ENCODE peak calls at places on chromosomes 7 and 10, in seven cellular contexts. K is brain microvascular endothelial cell, Z is AG04449, T is fibroblast of lung, B is endodermal cell, I is HL-60, C is type B pancreatic cell. M is an unnamed sample.

GRCh38 chr7:16416289-16417282 is 4.8 kb downstream of the CRPPA start:
- DNase-seq in K (peak), Z (no peak), T (peak), B (no peak), I (no peak), C (no peak), M (no peak)

GRCh38 chr7:319267-319661 is 29.3 kb downstream of the FOXL3 start:
- DNase-seq in K (no peak), Z (no peak), T (no peak), B (no peak), I (no peak), C (no peak), M (no peak)

GRCh38 chr7:4760952-4761351 is 14.5 kb upstream of the AP5Z1 start:
- DNase-seq in K (no peak), Z (no peak), T (no peak), B (no peak), I (no peak), C (no peak), M (no peak)

GRCh38 chr7:64733550-64734240 is 60.5 kb upstream of the ZNF138 start:
- DNase-seq in K (no peak), Z (no peak), T (no peak), B (no peak), I (no peak), C (no peak), M (no peak)

GRCh38 chr7:1256621-1257020 is 23.9 kb downstream of the UNCX start:
- DNase-seq in K (no peak), Z (no peak), T (no peak), B (no peak), I (no peak), C (no peak), M (no peak)

GRCh38 chr10:134743-135600 is at the start of gene ZMYND11:
- DNase-seq in K (peak), Z (no peak), T (peak), B (peak), I (no peak), C (peak), M (peak)

GRCh38 chr7:33744293-33744692 is 161.0 kb upstream of the BMPER start:
- DNase-seq in K (no peak), Z (no peak), T (no peak), B (no peak), I (no peak), C (no peak), M (no peak)

GRCh38 chr10:125684583-125684982 is 1.6 kb upstream of the TEX36 start:
- DNase-seq in K (no peak), Z (no peak), T (no peak), B (no peak), I (peak), C (no peak), M (no peak)

GRCh38 chr10:128103229-128103714 is 23.0 kb downstream of the MKI67 start:
- DNase-seq in K (no peak), Z (no peak), T (no peak), B (no peak), I (no peak), C (no peak), M (peak)

GRCh38 chr10:32943854-32944661 is 14.0 kb downstream of the ITGB1 start:
- DNase-seq in K (no peak), Z (no peak), T (peak), B (peak), I (no peak), C (no peak), M (no peak)

GRCh38 chr7:7706556-7706955 is 11.9 kb downstream of the RPA3 start:
- DNase-seq in K (no peak), Z (no peak), T (no peak), B (no peak), I (no peak), C (no peak), M (no peak)

GRCh38 chr7:137572071-137572784 is 228.7 kb upstream of the PTN start:
- DNase-seq in K (no peak), Z (no peak), T (peak), B (no peak), I (no peak), C (no peak), M (no peak)

GRCh38 chr10:72425133-72425532 is 70.4 kb upstream of the DNAJB12 start:
- DNase-seq in K (no peak), Z (no peak), T (peak), B (no peak), I (no peak), C (no peak), M (no peak)

GRCh38 chr7:98555403-98555802 is 61.7 kb upstream of the NPTX2 start:
- DNase-seq in K (no peak), Z (no peak), T (no peak), B (no peak), I (no peak), C (no peak), M (no peak)

GRCh38 chr7:150401861-150402631 is 22.9 kb downstream of the ZNF775 start:
- DNase-seq in K (no peak), Z (no peak), T (no peak), B (peak), I (no peak), C (no peak), M (no peak)

GRCh38 chr10:62072901-62073300 is 171.4 kb downstream of the ARID5B start:
- DNase-seq in K (no peak), Z (no peak), T (peak), B (no peak), I (no peak), C (no peak), M (no peak)

GRCh38 chr10:26806557-26806956 is 54.2 kb downstream of the ABI1 start:
- DNase-seq in K (no peak), Z (no peak), T (no peak), B (no peak), I (no peak), C (no peak), M (no peak)

GRCh38 chr10:78457804-78458483 is 424.3 kb downstream of the RPS24 start:
- DNase-seq in K (peak), Z (peak), T (peak), B (peak), I (no peak), C (no peak), M (no peak)

GRCh38 chr10:78618050-78618449 is 450.7 kb upstream of the ZMIZ1 start:
- DNase-seq in K (no peak), Z (no peak), T (no peak), B (peak), I (no peak), C (no peak), M (no peak)

GRCh38 chr7:149063481-149063880 is 27.0 kb downstream of the ZNF786 start:
- DNase-seq in K (no peak), Z (no peak), T (no peak), B (no peak), I (no peak), C (no peak), M (no peak)

GRCh38 chr10:103493362-103493871 is at the start of gene NEURL1:
- DNase-seq in K (no peak), Z (no peak), T (no peak), B (peak), I (no peak), C (no peak), M (no peak)

GRCh38 chr10:1345368-1345767 is 289.2 kb downstream of the WDR37 start:
- DNase-seq in K (no peak), Z (no peak), T (no peak), B (no peak), I (no peak), C (no peak), M (no peak)

GRCh38 chr10:47353351-47353750 is 5.2 kb downstream of the RBP3 start:
- DNase-seq in K (no peak), Z (no peak), T (no peak), B (no peak), I (no peak), C (no peak), M (no peak)

GRCh38 chr7:75660566-75661215 is 78.0 kb downstream of the HIP1 start:
- DNase-seq in K (no peak), Z (no peak), T (no peak), B (no peak), I (no peak), C (no peak), M (no peak)

GRCh38 chr7:105791926-105792325 is 84.5 kb downstream of the ATXN7L1 start:
- DNase-seq in K (no peak), Z (no peak), T (no peak), B (no peak), I (no peak), C (no peak), M (no peak)

GRCh38 chr7:66901941-66902843 is 18.8 kb upstream of the TMEM248 start:
- DNase-seq in K (no peak), Z (no peak), T (no peak), B (no peak), I (no peak), C (no peak), M (no peak)

GRCh38 chr10:3467052-3467906 is 294.7 kb upstream of the PITRM1 start:
- DNase-seq in K (peak), Z (peak), T (peak), B (peak), I (no peak), C (no peak), M (no peak)

GRCh38 chr10:79070611-79071534 is 2.1 kb downstream of the ZMIZ1 start:
- DNase-seq in K (peak), Z (no peak), T (peak), B (peak), I (no peak), C (no peak), M (peak)

GRCh38 chr10:104650072-104650471 is 9.0 kb downstream of the SORCS3 start:
- DNase-seq in K (no peak), Z (no peak), T (no peak), B (no peak), I (no peak), C (no peak), M (no peak)

GRCh38 chr7:134365341-134366054 is 48.8 kb upstream of the SLC35B4 start:
- DNase-seq in K (peak), Z (peak), T (peak), B (no peak), I (no peak), C (no peak), M (no peak)

GRCh38 chr7:116733924-116734591 is 62.1 kb downstream of the MET start:
- DNase-seq in K (no peak), Z (no peak), T (no peak), B (no peak), I (no peak), C (no peak), M (no peak)

GRCh38 chr7:105805619-105806018 is 70.8 kb downstream of the ATXN7L1 start:
- DNase-seq in K (peak), Z (no peak), T (peak), B (peak), I (no peak), C (no peak), M (no peak)

GRCh38 chr10:118730699-118731456 is 23.9 kb downstream of the CACUL1 start:
- DNase-seq in K (no peak), Z (no peak), T (no peak), B (no peak), I (no peak), C (no peak), M (no peak)

GRCh38 chr7:134857958-134858357 is 78.5 kb downstream of the CALD1 start:
- DNase-seq in K (no peak), Z (no peak), T (no peak), B (no peak), I (no peak), C (no peak), M (no peak)

DNA sequence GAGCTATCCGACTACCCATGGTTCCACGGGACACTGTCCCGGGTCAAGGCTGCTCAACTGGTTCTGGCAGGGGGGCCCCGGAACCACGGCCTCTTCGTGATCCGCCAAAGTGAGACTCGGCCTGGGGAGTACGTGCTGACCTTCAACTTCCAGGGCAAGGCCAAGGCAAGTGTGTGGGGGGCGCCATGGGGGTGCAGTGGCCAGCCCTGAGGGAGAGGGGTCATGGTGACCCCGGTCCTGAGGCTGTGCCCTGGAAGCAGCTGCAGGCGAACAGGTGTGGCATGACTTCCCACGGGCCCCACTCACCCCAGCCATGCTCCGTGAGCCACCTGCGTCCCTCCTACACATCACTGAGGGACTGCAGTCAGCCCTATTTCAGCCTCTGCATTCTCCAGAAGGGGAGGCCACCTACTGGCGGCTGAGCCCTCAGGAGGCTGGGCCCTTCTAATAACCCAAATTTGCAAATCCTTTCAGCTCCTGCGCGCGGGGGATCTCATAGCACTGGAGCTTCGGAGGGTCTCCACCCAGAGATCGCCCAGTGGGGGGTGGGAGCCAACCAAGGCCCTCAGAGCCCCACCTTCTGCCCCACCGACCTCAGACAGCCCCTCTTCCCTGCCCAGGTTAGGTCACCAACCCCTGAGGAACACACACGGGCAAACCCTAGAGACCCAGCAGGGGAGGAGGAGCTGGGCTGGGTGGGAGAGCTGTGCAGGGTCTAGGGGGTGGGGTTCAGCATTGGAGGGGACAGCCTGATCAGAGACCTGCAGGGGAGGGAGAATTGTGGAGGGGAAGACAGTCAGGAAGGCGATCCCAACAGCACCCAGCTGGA is 30.8 kb downstream of the SH2B2 start:
- DNase-seq in K (no peak), Z (no peak), T (no peak), B (peak), I (no peak), C (no peak), M (no peak)
- TF ChIP-seq CTCF in K (peak), Z (no peak), T (no peak), B (peak), I (no peak), C (no peak), M (no peak)

DNA sequence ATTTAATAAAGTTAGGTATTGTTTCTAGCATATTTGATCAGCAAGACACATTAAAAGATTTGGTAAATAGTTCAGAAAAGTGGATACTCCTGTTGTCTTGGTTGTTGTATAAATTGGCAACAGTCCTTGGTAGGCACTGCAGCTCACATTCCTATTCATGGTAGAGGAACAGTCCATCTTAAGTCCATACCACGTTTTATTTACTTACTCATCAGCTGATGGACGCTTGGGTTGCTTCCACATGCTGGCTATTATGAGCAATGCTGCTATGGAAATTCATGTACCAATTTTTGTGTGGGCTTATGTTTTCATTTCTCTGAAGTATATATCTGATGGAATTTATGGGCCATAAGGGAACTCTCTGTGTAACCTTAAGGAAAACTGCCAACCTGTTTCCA is 43.3 kb downstream of the C10orf120 start:
- DNase-seq in K (no peak), Z (no peak), T (no peak), B (no peak), I (no peak), C (no peak), M (no peak)
- TF ChIP-seq CTCF in K (no peak), Z (no peak), T (no peak), B (no peak), I (no peak), C (no peak), M (no peak)

DNA sequence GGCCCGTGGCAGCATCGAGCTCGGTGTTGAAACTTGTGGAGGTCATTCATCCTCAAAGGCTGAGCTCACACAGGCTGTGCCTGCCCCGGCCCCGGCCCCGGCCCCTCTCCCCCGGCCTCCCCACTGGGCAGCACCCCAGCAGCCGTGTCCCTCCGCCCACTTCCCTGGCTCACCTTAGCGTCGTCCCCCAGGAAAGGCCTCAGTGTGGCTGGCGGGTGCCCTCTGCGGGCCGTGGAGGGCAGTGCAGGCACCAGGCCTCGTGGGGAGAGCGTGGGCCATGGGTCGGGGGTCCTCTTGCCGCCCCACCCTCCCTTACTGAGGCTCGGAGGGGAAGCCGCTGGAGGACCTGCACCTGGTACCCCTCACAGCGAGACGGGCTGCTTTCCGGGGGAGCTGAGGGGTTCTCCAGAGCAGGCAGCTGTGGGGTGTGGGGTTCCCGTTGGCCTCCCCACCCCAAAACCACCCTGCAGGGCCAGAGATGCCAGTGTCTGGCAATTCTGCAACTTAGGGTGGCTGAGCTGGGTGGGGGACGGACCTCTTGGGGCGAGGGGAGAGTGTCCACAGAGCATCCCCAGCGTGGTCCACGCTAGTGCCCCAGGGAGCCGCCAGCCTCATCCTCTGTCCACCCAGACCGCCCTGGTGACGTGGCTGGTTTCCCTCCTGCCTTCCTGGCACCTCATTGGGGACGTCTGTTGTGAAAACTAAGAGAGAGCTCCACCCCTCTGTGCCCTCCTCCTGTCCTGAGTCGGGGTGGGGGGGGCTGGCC is 44.2 kb upstream of the DPYSL4 start:
- DNase-seq in K (no peak), Z (no peak), T (no peak), B (peak), I (no peak), C (no peak), M (no peak)
- TF ChIP-seq CTCF in K (peak), Z (peak), T (peak), B (peak), I (peak), C (peak), M (peak)

DNA sequence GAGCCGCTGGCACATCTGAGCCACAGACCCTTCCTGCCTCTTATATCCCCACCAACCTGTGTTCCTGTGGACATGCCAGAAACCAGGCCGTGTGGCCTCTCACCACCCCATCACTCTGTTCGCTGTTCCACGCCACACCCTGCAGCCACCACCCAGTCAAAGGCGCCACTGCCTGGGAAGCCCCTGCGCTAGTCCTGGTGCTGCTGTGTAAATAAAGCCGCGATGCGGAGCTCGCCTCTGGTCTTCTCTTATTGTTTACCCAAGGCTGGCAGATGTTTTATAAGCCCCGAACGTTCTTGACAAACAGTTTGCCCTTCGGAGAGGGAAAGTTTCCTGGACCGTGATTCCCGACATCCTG is 61.3 kb downstream of the LHPP start:
- DNase-seq in K (no peak), Z (no peak), T (no peak), B (peak), I (no peak), C (no peak), M (no peak)
- TF ChIP-seq CTCF in K (no peak), Z (no peak), T (no peak), B (no peak), I (no peak), C (no peak), M (no peak)

DNA sequence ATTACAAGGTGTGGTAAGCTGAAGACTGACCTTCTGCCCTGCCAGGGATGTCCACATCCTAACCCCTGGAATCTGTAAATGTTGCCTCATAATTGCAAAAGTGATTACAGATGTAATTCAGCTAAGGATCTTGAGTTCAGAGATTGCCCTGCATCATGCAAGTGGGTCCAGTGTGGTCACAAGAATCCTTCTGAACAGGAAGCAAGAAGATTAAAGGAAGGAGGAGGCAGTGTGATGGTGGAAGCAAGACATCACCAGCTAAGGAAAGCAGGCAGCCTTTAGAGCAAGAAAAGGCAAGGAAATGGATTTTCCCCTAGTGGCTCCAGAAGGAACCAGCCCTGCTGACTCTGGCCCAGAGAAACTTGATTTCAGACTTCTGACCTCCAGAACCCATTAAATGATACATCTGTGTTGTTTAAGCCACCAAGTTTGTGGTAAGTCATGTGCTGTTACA is 78.1 kb downstream of the USP6NL start:
- DNase-seq in K (no peak), Z (no peak), T (peak), B (peak), I (no peak), C (no peak), M (no peak)
- TF ChIP-seq CTCF in K (peak), Z (peak), T (peak), B (peak), I (no peak), C (peak), M (peak)

GRCh38 chr10:6203331-6204062 is 765 bp downstream of the PFKFB3 start:
- DNase-seq in K (no peak), Z (no peak), T (peak), B (peak), I (no peak), C (peak), M (no peak)
- TF ChIP-seq CTCF in K (no peak), Z (peak), T (no peak), B (peak), I (no peak), C (peak), M (peak)

GRCh38 chr10:14385591-14386201 is 55.0 kb upstream of the FRMD4A start:
- DNase-seq in K (no peak), Z (no peak), T (no peak), B (no peak), I (no peak), C (no peak), M (no peak)
- TF ChIP-seq CTCF in K (no peak), Z (no peak), T (no peak), B (no peak), I (no peak), C (no peak), M (peak)

GRCh38 chr10:34305189-34305588 is 509.9 kb downstream of the PARD3 start:
- DNase-seq in K (no peak), Z (no peak), T (no peak), B (peak), I (no peak), C (peak), M (no peak)
- TF ChIP-seq CTCF in K (peak), Z (no peak), T (no peak), B (peak), I (no peak), C (peak), M (no peak)

DNA sequence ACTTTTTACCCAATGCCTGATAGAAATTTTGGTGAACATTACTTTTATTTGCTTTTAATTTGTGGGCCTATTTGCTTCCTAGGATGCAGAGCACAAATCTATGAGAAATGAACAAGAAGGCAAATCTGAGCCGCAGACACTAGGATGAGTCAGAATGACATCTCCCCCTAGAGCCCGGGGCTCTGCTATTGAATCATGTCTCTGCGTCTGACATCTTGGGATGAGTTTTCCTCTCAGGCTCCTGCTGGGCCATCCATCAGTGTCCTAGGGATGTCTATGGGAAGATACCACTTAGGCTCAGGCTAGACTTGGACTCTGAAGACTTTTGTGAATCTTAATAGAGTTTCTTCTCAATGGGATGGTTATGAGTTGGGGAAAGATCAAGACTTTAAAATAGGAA is 157.3 kb upstream of the MTPN start:
- DNase-seq in K (peak), Z (no peak), T (peak), B (no peak), I (no peak), C (no peak), M (no peak)
- TF ChIP-seq CTCF in K (peak), Z (no peak), T (no peak), B (no peak), I (no peak), C (no peak), M (no peak)

M was measured in osteocyte.